ENCODE peak calls at places on chromosomes 2 and 18, in four cellular contexts. W, I, P and M are unnamed samples.

GRCh38 chr18:70195852-70196434 is 9.5 kb downstream of the RTTN start:
- DNase-seq in W (no peak), P (peak), I (no peak), M (no peak)

GRCh38 chr2:106095478-106096392 is 98.4 kb downstream of the UXS1 start:
- DNase-seq in I (peak), P (no peak), W (no peak), M (no peak)

GRCh38 chr2:78535395-78535794 is 490.1 kb upstream of the REG3G start:
- DNase-seq in P (no peak), I (no peak), W (no peak), M (no peak)

GRCh38 chr2:54579682-54580349 is 123.7 kb downstream of the SPTBN1 start:
- DNase-seq in W (no peak), P (no peak), I (no peak), M (no peak)

GRCh38 chr2:59774821-59775463 is 778.5 kb downstream of the BCL11A start:
- DNase-seq in I (no peak), W (no peak), P (no peak), M (no peak)

GRCh38 chr18:12741351-12741750 is 38.5 kb downstream of the PSMG2 start:
- DNase-seq in I (no peak), P (no peak), W (no peak), M (no peak)

GRCh38 chr18:77065221-77065981 is 67.2 kb downstream of the MBP start:
- DNase-seq in W (no peak), I (peak), P (peak), M (no peak)

GRCh38 chr2:113160962-113161361 is 12.8 kb upstream of the PSD4 start:
- DNase-seq in I (peak), P (no peak), W (no peak), M (no peak)

GRCh38 chr2:126703311-126703710 is 47.4 kb downstream of the GYPC start:
- DNase-seq in I (no peak), W (no peak), P (no peak), M (no peak)

GRCh38 chr2:48589170-48589767 is 28.4 kb upstream of the GTF2A1L start:
- DNase-seq in I (no peak), P (peak), W (peak), M (peak)

GRCh38 chr2:145842002-145842401 is 1322.1 kb upstream of the ZEB2 start:
- DNase-seq in P (no peak), I (no peak), W (no peak), M (no peak)

GRCh38 chr2:238160206-238161129 is 1.7 kb downstream of the ERFE start:
- DNase-seq in I (peak), W (no peak), P (peak), M (peak)

GRCh38 chr2:127560201-127560928 is 24.9 kb downstream of the MYO7B start:
- DNase-seq in P (no peak), I (peak), W (no peak), M (no peak)

GRCh38 chr18:44654555-44654954 is 26.1 kb upstream of the SETBP1 start:
- DNase-seq in W (no peak), P (no peak), I (no peak), M (no peak)

GRCh38 chr2:73890301-73891092 is 2.3 kb upstream of the ACTG2 start:
- DNase-seq in P (no peak), I (no peak), W (no peak), M (no peak)

GRCh38 chr2:101354910-101355309 is 32.4 kb downstream of the CREG2 start:
- DNase-seq in P (no peak), W (no peak), I (no peak), M (no peak)

GRCh38 chr18:32060026-32060425 is 31.6 kb upstream of the RNF138 start:
- DNase-seq in P (no peak), I (no peak), W (no peak), M (no peak)

GRCh38 chr2:212723226-212723625 is 184.6 kb upstream of the ERBB4 start:
- DNase-seq in P (no peak), W (no peak), I (no peak), M (no peak)

GRCh38 chr2:239714116-239714515 is 311.0 kb downstream of the NDUFA10 start:
- DNase-seq in P (no peak), I (peak), W (no peak), M (no peak)

GRCh38 chr2:241810304-241811208 is 1.6 kb downstream of the NEU4 start:
- DNase-seq in W (no peak), P (no peak), I (peak), M (no peak)

GRCh38 chr2:241812730-241813079 is 3.7 kb downstream of the NEU4 start:
- DNase-seq in I (no peak), W (no peak), P (peak), M (peak)

GRCh38 chr2:241809383-241810303 is 650 bp downstream of the NEU4 start:
- DNase-seq in W (no peak), P (no peak), I (peak), M (no peak)

GRCh38 chr2:241811952-241812729 is 3.1 kb downstream of the NEU4 start:
- DNase-seq in P (peak), I (peak), W (no peak), M (peak)

GRCh38 chr2:241811209-241811951 is 2.4 kb downstream of the NEU4 start:
- DNase-seq in I (no peak), P (no peak), W (no peak), M (no peak)
- TF ChIP-seq POLR2A in I (no peak), P (no peak), W (no peak), M (no peak)

DNA sequence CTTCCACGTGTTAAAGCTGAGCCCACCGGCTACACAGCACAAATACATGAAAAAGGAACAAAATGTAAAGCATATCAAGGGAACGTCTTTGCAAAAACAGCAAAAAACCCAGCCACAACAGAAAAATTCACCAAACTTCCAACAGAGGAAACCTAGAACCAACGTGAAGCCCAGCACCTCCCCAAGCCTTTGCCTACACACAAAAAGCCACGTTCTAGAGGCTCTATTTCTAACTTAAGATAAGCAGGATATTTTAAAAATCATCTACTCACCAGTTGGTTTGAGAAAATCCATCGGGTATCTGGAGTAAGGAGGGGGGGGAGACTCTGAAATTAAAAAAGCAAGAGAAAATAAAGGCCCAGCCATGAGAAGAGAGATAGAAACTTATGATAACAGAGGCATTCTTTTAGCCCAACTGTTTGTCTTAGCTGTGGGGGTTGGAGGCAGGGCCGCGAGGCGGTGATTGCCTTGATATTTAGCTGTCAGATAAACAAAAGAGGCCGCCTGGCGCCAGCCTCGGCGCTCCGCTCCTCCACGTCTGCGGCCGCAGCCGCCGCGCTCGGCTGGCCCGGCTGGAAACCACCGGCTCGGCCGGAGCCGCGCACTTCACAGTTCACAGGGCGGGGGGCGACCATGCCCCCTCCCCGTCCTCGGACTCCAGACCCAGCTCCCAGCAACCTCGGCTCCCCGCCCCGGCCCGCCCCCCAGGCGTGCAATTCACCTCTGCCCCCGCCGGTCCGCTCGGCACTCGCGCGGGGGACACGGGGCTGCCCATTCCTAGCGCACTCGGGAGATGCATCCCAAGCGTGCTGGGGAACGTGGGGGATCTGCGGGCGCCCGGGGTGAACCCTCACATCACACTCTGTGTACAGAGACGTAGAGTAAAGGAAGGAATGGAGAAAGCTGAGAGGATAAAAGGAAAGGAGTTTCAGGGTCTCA is 2.4 kb downstream of the SMAD7 start:
- DNase-seq in I (peak), W (peak), P (peak), M (no peak)
- TF ChIP-seq POLR2A in I (no peak), W (no peak), P (no peak), M (no peak)

DNA sequence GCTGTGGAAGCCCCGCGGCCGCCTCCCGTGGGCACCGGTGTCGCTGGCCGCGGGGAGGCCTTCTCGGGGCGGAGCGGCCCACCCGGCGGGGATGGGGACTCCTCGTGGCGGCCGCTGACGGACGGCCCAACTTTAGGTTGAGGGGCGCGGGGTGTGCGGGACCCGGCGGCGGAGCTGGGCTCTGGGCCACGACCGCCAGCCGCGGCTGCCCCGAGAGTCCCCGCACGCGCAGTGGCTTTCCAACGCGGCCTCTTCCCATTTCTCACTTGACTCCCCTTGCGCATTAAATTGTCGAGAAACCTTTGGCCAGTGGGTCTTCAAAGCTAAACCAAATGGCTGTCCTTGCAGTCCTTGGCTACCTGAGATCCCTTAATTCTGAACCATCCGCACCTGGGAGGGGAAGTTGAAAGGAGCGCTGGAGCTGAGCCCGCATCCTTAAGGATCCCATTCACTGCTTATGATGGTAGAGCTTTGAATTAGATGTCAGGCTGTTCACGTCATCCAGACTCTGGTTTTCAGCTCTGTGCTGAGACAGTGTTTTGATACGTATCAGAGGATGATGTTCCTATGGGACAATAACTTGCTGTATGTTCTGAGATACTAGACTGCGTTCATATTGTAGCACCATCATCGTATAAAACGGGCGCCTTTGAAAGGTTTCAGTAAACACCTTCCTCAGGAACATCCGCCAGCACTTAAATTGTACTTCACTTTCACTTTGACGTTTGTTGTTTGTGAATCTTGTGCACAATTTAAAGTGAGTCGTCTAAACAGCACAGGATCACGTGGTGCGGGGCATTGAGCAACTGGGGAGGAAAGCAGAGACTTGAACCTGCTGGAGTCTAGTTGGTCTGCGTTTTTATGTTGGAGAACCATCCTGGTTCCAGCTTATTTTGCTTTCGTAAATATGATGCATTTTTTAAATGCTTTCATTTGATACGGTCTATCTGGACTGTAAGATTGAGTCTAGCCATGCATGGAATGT is 874 bp downstream of the CLIP4 start:
- DNase-seq in W (peak), P (peak), I (peak), M (peak)
- TF ChIP-seq POLR2A in W (peak), P (no peak), I (no peak), M (peak)

DNA sequence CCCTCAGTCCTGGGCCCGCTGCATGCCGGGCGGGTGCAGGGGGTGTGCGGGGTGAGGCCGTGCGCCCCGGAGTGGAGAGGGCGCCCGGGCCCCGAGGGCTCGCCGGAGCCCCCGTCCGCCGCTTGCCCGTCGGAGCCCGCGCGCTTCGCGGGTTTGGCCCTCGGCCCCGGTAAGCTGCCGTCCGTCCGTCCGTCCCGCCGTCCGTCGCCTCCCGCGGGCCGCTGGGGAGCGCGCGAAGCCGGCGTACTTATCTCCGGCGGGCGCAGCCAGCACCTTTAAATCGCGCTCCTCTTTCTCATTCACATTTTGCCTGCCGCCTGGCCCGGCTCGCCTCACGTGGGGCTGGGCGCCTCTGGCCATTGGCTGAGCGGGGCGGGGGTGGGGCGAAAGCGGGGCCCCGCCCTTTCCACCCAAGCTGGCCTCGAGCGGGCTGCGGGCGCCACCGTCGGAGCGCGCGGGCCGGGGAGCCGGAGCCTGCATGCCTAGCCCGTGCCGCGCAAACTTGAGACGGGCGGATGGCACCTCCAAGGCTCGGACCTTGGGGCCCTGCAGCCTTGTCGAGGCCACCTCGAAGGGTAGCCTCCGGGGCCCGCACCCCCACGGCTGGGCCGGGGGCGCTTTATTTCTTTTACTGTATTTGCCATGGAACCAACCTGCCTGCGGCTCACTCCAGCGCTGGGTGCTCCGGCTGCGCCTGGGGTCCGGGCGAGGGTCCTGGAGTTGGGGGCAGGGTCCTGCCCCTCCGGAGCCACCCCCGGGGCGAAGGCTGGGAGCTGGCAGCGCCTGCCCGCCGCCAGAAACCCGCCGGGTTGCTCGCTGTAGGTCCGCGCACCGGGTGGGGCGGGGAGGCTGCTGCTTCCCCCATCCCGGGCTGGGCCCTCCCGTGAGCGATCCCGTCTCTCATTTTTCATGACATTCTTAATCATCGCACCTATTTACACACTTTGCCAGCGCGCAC is at the start of gene GBX2:
- DNase-seq in P (no peak), W (no peak), I (peak), M (no peak)
- TF ChIP-seq POLR2A in P (no peak), W (no peak), I (no peak), M (no peak)

DNA sequence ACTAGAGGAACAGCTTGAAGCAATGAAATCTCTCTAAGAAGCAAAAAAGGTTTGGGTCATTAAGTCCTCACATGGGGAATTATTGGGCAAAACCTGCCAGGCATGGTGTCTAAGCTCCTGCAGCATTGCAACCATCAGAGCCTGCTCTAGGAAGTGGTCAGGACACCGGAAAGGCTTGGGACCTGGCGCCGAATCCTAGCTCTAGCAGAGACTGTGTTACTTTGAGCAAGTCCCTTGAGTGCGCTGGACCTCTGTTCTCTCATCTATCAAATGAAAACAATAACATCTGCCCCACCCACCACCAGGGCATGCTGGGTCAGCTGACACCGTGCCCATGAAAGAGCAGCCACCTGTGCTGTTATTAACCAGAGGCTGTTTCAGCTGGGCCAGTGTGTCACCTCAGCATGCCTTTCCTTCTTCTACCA is 6.3 kb downstream of the TMEM127 start:
- DNase-seq in I (no peak), W (peak), P (no peak), M (no peak)
- TF ChIP-seq POLR2A in I (no peak), W (peak), P (no peak), M (no peak)

GRCh38 chr2:144493027-144493809 is 26.7 kb downstream of the ZEB2 start:
- DNase-seq in W (no peak), P (peak), I (no peak), M (no peak)

GRCh38 chr2:144496660-144497598 is 23.0 kb downstream of the ZEB2 start:
- DNase-seq in W (no peak), P (no peak), I (no peak), M (no peak)

GRCh38 chr2:144498215-144498614 is 21.7 kb downstream of the ZEB2 start:
- DNase-seq in W (no peak), I (no peak), P (peak), M (no peak)

GRCh38 chr2:144495227-144495933 is 24.5 kb downstream of the ZEB2 start:
- DNase-seq in W (no peak), P (no peak), I (no peak), M (no peak)

GRCh38 chr2:144496067-144496466 is 23.9 kb downstream of the ZEB2 start:
- DNase-seq in W (no peak), P (no peak), I (no peak), M (no peak)
- TF ChIP-seq POLR2A in W (no peak), P (no peak), I (no peak), M (no peak)

GRCh38 chr2:70994445-70995226 is at the start of gene TEX261:
- DNase-seq in P (peak), W (peak), I (peak), M (peak)
- TF ChIP-seq POLR2A in P (no peak), W (peak), I (no peak), M (peak)

DNA sequence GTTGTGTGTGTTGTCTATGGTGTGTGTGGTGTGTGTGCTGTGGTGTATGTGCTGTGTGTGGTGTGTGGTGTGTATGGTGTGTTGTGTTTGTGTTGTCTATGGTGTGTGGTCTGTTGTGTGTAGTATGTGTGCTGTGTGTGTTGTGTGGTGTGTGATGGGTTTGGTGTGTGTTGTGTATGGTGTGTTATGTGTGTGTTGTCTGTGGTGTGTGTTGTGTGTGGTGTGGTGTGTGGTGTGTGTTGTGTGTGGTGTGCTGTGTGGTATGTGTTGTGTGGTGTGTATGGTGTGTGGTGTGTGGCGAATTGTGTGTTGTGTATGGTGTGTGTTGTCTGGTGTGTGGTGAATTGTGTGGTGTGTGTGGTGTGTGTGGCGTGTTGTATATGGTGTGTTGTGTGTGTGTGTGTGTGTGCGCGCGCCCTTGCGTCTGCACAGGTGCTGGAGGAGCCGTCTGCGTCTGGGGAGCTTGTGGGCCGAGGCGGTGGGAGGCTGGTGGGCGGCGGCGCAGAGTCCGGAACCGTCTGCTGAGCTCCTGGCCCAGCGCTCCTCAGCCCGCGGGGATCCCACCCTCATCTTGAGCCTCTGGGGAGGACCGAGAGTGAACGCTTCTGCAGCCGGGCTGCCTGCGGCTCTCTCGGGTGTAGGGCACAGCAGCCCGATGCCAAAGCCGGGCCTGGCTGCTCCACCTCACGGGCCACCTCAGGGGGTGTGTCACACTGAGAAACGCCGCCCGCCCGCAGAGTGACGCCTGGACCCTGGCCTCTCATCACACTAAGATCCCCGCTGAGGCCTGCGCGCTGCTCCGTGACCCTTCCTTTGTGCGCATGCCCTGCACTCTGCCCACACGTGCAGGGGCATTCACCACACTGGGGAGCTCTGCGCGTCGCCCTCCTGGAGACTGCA is 8.8 kb upstream of the ADI1 start:
- DNase-seq in W (no peak), I (no peak), P (no peak), M (no peak)
- TF ChIP-seq POLR2A in W (no peak), I (no peak), P (no peak), M (no peak)

DNA sequence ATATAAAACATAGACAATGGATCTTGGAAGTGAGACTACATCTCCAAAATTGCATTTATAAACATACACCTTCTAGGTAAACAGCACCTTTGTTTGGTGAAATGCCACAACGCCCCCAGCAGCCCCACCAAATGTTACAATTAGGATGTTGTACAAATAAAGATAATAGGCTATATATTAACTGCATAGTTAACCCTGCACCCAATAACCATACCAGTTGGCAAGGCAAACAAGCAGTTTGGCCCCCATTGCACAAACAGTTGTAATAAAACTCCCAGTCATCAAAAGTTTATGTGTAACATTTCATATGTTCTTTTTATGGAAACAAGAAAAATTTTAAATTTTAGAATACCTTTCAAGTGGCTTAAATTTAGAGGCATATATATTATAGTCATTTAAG is 67.3 kb downstream of the PRPF40A start:
- DNase-seq in I (no peak), W (no peak), P (no peak), M (no peak)
- TF ChIP-seq POLR2A in I (no peak), W (no peak), P (no peak), M (no peak)